ENCODE peak calls at places on chromosomes 4 and X, in eight cellular contexts. O is activated T-helper 2 cell treated with anti-CD3 and anti-CD28 coated beads, Interferon-gamma antibody, Interleukin-2, Interleukin-4, amounts not matched to agents 10 μg/mL and 5 μg/mL and 100 μg/mL, durations not matched to agents 14 hours and 24 hours and 36 hours; A is tibial artery; C is BE2C; L is cardiac fibroblast; J is CD8-positive, alpha-beta memory T cell; D is GM10248; P is activated CD8-positive, alpha-beta memory T cell treated with anti-CD3 and anti-CD28 coated beads, Interleukin-2, amount 50 U/mL, for 48 hours. Z is an unnamed sample.

GRCh38 chr4:114626202-114626601 is 27.6 kb downstream of the UGT8 start:
- DNase-seq in O (no peak), A (no peak), C (no peak), L (no peak), J (no peak), D (no peak), P (no peak), Z (no peak)

GRCh38 chr4:174365018-174365587 is 81.4 kb downstream of the CEP44 start:
- DNase-seq in O (no peak), A (no peak), C (peak; percentile 27), L (peak; percentile 67), J (peak; percentile 11), D (no peak), P (no peak), Z (peak; percentile 28)

GRCh38 chrX:3609800-3610199 is 103.6 kb downstream of the PRKX start:
- DNase-seq in O (no peak), A (no peak), C (no peak), L (peak; percentile 76), J (no peak), D (no peak), P (no peak), Z (no peak)

GRCh38 chr4:824461-825062 is 1.4 kb downstream of the CPLX1 start:
- DNase-seq in O (no peak), A (no peak), C (peak; percentile 64), L (no peak), J (no peak), D (no peak), P (no peak), Z (no peak)

GRCh38 chrX:97168646-97169045 is 284.9 kb downstream of the RPA4 start:
- DNase-seq in O (no peak), A (no peak), C (no peak), L (no peak), J (no peak), D (no peak), P (no peak), Z (no peak)

GRCh38 chr4:40524642-40525041 is 105.0 kb downstream of the RBM47 start:
- DNase-seq in O (no peak), A (no peak), C (no peak), L (peak; percentile 46), J (no peak), D (no peak), P (no peak), Z (no peak)

GRCh38 chrX:72048515-72049455 is 82.9 kb downstream of the RTL5 start:
- DNase-seq in O (no peak), A (peak; percentile 16), C (peak; percentile 56), L (no peak), J (no peak), D (no peak), P (no peak), Z (no peak)

GRCh38 chr4:80136238-80136637 is 61.1 kb upstream of the PRDM8 start:
- DNase-seq in O (no peak), A (no peak), C (no peak), L (no peak), J (no peak), D (no peak), P (no peak), Z (no peak)

GRCh38 chrX:150185766-150186165 is 177.4 kb upstream of the MAMLD1 start:
- DNase-seq in O (no peak), A (no peak), C (no peak), L (no peak), J (no peak), D (no peak), P (no peak), Z (no peak)

GRCh38 chr4:183876268-183876934 is 28.7 kb upstream of the STOX2 start:
- DNase-seq in O (no peak), A (peak; percentile 93), C (peak; percentile 96), L (peak; percentile 58), J (no peak), D (no peak), P (no peak), Z (no peak)

GRCh38 chr4:168221298-168221697 is 97.3 kb downstream of the DDX60 start:
- DNase-seq in O (no peak), A (no peak), C (no peak), L (peak; percentile 90), J (no peak), D (no peak), P (no peak), Z (no peak)

GRCh38 chr4:5460106-5460801 is 248.1 kb downstream of the EVC2 start:
- DNase-seq in O (no peak), A (peak; percentile 47), C (peak; percentile 48), L (peak; percentile 32), J (no peak), D (peak; percentile 35), P (no peak), Z (no peak)

GRCh38 chr4:9968472-9968871 is 52.8 kb downstream of the SLC2A9 start:
- DNase-seq in O (no peak), A (no peak), C (no peak), L (no peak), J (no peak), D (no peak), P (no peak), Z (no peak)

Z was measured in CD4-positive, CD25-positive, alpha-beta regulatory T cell.